ENCODE peak calls at places on chromosomes 16 and 17, in six cellular contexts. M, Q, G, J, D and F are unnamed samples. For H3K4me1, the result is how much of the 10 kb centered on the place peaks cover.

GRCh38 chr16:57791156-57791902 is 11.0 kb downstream of the KIFC3 start:
- DNase-seq in M (no peak), Q (no peak), G (no peak), J (no peak), D (no peak), F (no peak)

GRCh38 chr16:24075929-24076716 is 180.0 kb upstream of the CACNG3 start:
- DNase-seq in M (no peak), Q (peak), G (no peak), J (peak), D (peak), F (peak)

GRCh38 chr17:73985466-73986015 is 217.9 kb upstream of the RPL38 start:
- DNase-seq in M (no peak), Q (no peak), G (no peak), J (no peak), D (no peak), F (no peak)

GRCh38 chr16:57505169-57505568 is 18.9 kb upstream of the DOK4 start:
- DNase-seq in M (no peak), Q (no peak), G (no peak), J (no peak), D (no peak), F (no peak)

GRCh38 chr17:50660042-50660886 is 25.6 kb downstream of the ABCC3 start:
- DNase-seq in M (no peak), Q (no peak), G (peak), J (peak), D (no peak), F (no peak)

GRCh38 chr17:73613271-73613941 is 30.8 kb downstream of the SDK2 start:
- DNase-seq in M (no peak), Q (no peak), G (no peak), J (no peak), D (peak), F (no peak)

GRCh38 chr17:50507871-50508572 is at the start of gene MYCBPAP:
- DNase-seq in M (peak), Q (peak), G (no peak), J (peak), D (peak), F (no peak)

GRCh38 chr17:59796785-59797205 is 89.3 kb downstream of the VMP1 start:
- DNase-seq in M (no peak), Q (no peak), G (no peak), J (no peak), D (no peak), F (no peak)

GRCh38 chr17:81460856-81461460 is 51.6 kb downstream of the ACTG1 start:
- DNase-seq in M (no peak), Q (no peak), G (no peak), J (no peak), D (no peak), F (no peak)

GRCh38 chr17:65559802-65560627 is 1.4 kb downstream of the AXIN2 start:
- DNase-seq in M (no peak), Q (no peak), G (no peak), J (peak), D (peak), F (no peak)

GRCh38 chr17:50609376-50610074 is 25.2 kb upstream of the ABCC3 start:
- DNase-seq in M (no peak), Q (no peak), G (no peak), J (no peak), D (no peak), F (no peak)

GRCh38 chr17:36002631-36003030 is 1.3 kb upstream of the CCL15 start:
- DNase-seq in M (no peak), Q (peak), G (no peak), J (no peak), D (no peak), F (no peak)

GRCh38 chr16:27275394-27275793 is 6.8 kb upstream of the NSMCE1 start:
- DNase-seq in M (no peak), Q (no peak), G (no peak), J (no peak), D (no peak), F (no peak)

GRCh38 chr17:72101526-72101925 is 19.3 kb upstream of the SOX9 start:
- DNase-seq in M (no peak), Q (no peak), G (no peak), J (no peak), D (no peak), F (no peak)

GRCh38 chr17:39787743-39788484 is 50.2 kb downstream of the GRB7 start:
- DNase-seq in M (no peak), Q (no peak), G (no peak), J (no peak), D (no peak), F (peak)

GRCh38 chr17:45755050-45755449 is 29.1 kb upstream of the CRHR1 start:
- DNase-seq in M (no peak), Q (no peak), G (no peak), J (no peak), D (no peak), F (no peak)

GRCh38 chr17:10073905-10074304 is 124.5 kb downstream of the GAS7 start:
- DNase-seq in M (no peak), Q (no peak), G (no peak), J (no peak), D (no peak), F (no peak)

GRCh38 chr17:80105762-80106161 is 4.4 kb downstream of the GAA start:
- DNase-seq in M (no peak), Q (no peak), G (no peak), J (no peak), D (no peak), F (no peak)

GRCh38 chr16:24217456-24217855 is 38.7 kb upstream of the CACNG3 start:
- DNase-seq in M (no peak), Q (no peak), G (no peak), J (no peak), D (no peak), F (no peak)

GRCh38 chr16:89786474-89787364 is 29.7 kb downstream of the FANCA start:
- DNase-seq in M (no peak), Q (no peak), G (no peak), J (no peak), D (no peak), F (no peak)

GRCh38 chr16:86513471-86514277 is 3.3 kb downstream of the FOXF1 start:
- DNase-seq in M (no peak), Q (no peak), G (no peak), J (no peak), D (no peak), F (no peak)

GRCh38 chr16:86510465-86511261 is at the start of gene FOXF1:
- DNase-seq in M (peak), Q (no peak), G (no peak), J (peak), D (peak), F (peak)

GRCh38 chr16:86512860-86513470 is 2.6 kb downstream of the FOXF1 start:
- DNase-seq in M (no peak), Q (no peak), G (no peak), J (no peak), D (no peak), F (no peak)

GRCh38 chr16:86511317-86512161 is 1.2 kb downstream of the FOXF1 start:
- DNase-seq in M (no peak), Q (no peak), G (no peak), J (peak), D (peak), F (no peak)

DNA sequence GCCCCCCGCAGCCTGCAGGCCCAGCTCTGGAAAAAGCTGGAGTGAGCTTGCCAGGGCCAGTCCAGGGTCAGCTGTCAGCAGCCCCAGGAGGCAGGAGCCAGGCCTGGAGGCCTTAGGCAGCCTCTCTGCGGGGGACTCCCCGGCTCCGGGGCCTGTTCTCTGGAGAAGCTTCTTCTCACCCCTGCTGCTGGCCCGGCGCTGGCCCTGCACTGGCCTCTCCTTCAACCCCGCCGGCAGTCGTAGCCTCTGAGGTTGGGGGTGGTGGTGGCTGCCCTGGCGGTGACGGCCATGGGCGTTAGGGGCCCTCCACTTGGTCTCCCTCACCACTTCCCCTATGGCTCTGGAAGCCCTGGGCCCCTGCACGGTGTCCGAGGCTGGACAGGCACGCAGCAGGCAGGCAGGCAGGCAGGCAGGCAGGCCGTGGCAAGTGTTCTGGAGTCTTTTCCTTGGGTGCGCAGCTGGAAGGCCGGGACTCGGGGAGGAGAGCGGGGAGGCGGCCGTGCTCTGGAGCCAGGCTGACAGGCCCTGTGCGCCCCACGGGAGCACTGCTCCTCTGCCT is 2.1 kb downstream of the FOXF1 start:
- DNase-seq in M (no peak), Q (no peak), G (no peak), J (peak), D (peak), F (no peak)
- TF ChIP-seq EZH2 in M (peak), Q (no peak), G (no peak), J (no peak), D (peak), F (no peak)

GRCh38 chr17:19657182-19657581 is 8.6 kb downstream of the ALDH3A2 start:
- DNase-seq in M (no peak), Q (no peak), G (no peak), J (no peak), D (no peak), F (no peak)
- H3K4me1 ChIP-seq in M (under half), Q (under half), G (under half), J (under half), D (under half), F (under half)

GRCh38 chr16:6482861-6483530 is 849.6 kb upstream of the RBFOX1 start:
- DNase-seq in M (no peak), Q (no peak), G (no peak), J (no peak), D (no peak), F (no peak)
- H3K4me3 ChIP-seq in M (no peak), Q (no peak), G (no peak), J (no peak), D (peak), F (no peak)

DNA sequence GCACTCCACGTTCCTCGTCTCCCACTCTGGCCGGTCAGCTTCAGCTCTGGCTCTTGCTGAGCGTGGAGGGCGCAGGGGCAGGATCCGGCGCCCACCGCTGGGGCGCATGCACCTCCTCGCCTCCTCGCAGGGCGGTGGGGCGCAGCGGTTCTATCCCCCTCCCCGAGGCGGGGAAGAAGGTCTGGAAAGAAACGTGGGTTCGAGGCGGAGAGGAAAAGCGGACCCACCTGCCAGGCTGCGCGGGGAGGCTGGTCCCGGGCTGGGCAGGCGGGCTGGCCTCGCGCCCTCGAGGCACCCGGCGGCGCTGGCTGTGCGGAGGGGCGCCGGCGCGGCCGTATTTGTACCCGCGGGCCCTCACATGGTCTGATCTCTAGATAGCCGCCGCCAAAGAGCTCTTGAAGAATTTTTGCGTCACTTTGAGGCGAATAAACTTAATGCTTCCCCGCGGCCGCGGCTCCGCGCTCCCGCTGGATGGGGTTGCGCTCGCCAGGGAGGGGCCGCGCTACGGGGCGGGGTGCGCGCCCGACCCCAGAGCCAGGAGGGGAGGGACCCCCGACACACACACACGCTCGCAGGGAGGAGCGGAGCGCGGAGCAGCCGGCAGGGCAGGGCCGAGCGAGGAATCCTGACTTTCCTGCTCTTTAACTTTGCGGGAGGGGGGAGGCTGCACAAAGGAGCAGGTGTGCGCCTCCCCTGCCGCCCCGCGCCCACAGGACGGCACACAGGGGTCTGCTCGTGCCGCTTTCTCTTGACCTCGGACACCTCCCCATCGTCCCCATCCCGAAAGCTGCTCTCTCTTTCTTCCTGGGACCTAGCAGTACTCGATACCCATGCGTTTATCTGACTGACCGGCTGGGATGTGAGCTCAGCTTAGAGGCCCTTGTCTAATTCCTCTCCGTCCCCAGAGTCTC is at the start of gene SLC6A4:
- DNase-seq in M (no peak), Q (no peak), G (no peak), J (peak), D (peak), F (peak)
- TF ChIP-seq EZH2 in M (peak), Q (no peak), G (no peak), J (no peak), D (peak), F (peak)

DNA sequence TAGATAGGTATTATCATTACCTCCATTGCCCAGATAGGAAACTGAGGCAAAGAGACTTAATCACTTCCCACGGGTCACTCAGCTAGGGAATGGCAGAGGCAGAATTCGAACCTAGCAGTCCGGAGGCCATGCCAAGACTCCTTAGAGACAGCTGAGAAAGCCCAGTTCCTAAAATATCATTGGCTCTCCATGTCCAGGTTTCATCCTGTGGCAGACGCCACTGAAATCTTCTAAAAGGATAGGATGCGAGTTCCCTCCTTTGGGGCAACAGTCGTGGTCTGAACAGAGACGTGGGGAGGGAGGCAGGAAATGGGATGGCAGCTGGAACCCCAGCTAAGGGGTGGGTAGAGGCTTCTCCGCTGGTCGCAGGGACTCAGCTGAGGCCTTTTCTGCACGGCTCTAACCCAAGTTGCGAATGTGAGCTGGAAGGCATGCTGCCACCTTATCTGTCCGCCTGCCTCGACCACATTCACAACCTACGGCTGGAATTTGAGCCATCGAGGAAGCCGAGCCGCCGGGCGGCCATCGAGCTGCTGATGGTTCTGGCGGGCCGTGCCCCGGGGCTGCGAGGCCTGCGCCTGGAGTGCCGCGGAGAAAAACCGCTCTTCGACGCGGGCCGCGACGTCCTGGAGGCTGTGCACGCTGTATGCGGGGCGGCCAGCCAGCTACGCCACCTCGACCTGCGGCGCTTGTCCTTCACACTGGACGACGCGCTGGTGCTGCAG is 1.9 kb upstream of the HSF4 start:
- DNase-seq in M (no peak), Q (no peak), G (no peak), J (no peak), D (no peak), F (no peak)
- H3K4me1 ChIP-seq in M (under half), Q (half or more), G (under half), J (under half), D (under half), F (under half)

GRCh38 chr17:38558751-38559024 is 47.1 kb downstream of the SRCIN1 start:
- DNase-seq in M (no peak), Q (no peak), G (no peak), J (no peak), D (peak), F (no peak)

GRCh38 chr17:38559025-38559879 is 46.5 kb downstream of the SRCIN1 start:
- DNase-seq in M (peak), Q (peak), G (peak), J (no peak), D (peak), F (peak)

GRCh38 chr17:38561416-38562214 is 44.1 kb downstream of the SRCIN1 start:
- DNase-seq in M (no peak), Q (no peak), G (no peak), J (no peak), D (peak), F (no peak)

GRCh38 chr17:38560503-38561318 is 45.0 kb downstream of the SRCIN1 start:
- DNase-seq in M (peak), Q (no peak), G (no peak), J (peak), D (peak), F (peak)

DNA sequence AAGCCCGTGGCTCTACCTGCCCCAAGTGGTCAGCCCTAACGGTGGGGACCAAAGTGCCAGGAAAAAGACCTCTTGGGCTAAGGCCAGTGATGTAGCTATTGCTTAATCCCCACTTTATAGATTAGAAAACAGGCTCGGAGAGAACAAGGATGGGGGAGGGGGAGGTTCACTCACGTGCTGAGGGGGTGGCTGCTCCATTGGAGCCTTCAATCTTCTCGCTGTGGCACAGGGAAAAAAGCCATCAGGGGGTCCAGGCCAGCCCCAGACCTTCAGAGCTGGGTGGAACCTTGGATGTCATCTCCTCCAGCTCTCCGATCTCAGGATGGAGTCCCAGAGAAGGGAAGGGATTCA is 45.9 kb downstream of the SRCIN1 start:
- DNase-seq in M (no peak), Q (no peak), G (no peak), J (no peak), D (no peak), F (no peak)
- H3K4me3 ChIP-seq in M (no peak), Q (peak), G (peak), J (no peak), D (peak), F (no peak)